ENCODE peak calls at places on chromosomes 12 and 14, in four cellular contexts. P, L, T and U are unnamed samples.

GRCh38 chr14:92880851-92881250 is 42.1 kb upstream of the CHGA start:
- DNase-seq in P (peak; percentile 69), L (no peak), T (no peak), U (no peak)

GRCh38 chr12:68559246-68559645 is 51.5 kb upstream of the RAP1B start:
- DNase-seq in P (no peak), L (no peak), T (no peak), U (no peak)

GRCh38 chr12:131831635-131832041 is 3.4 kb downstream of the MMP17 start:
- DNase-seq in P (peak; percentile 28), L (no peak), T (no peak), U (no peak)

GRCh38 chr14:22220427-22220826 is 368.6 kb downstream of the DAD1 start:
- DNase-seq in P (no peak), L (no peak), T (no peak), U (no peak)

GRCh38 chr14:95359974-95360826 is 40.5 kb upstream of the CLMN start:
- DNase-seq in P (peak; percentile 73), L (no peak), T (no peak), U (peak; percentile 90)

GRCh38 chr12:546265-546919 is 86.7 kb downstream of the B4GALNT3 start:
- DNase-seq in P (no peak), L (no peak), T (no peak), U (no peak)

GRCh38 chr14:50340945-50341344 is 28.8 kb downstream of the DMAC2L start:
- DNase-seq in P (peak; percentile 50), L (no peak), T (no peak), U (peak; percentile 37)

GRCh38 chr14:52064174-52064573 is 4.7 kb downstream of the NID2 start:
- DNase-seq in P (no peak), L (no peak), T (no peak), U (peak; percentile 82)

GRCh38 chr12:85057370-85057963 is 21.3 kb downstream of the LRRIQ1 start:
- DNase-seq in P (peak; percentile 51), L (no peak), T (peak; percentile 55), U (no peak)
- TF ChIP-seq CTCF in P (peak; percentile 86), L (no peak), T (peak; percentile 58), U (peak; percentile 72)

DNA sequence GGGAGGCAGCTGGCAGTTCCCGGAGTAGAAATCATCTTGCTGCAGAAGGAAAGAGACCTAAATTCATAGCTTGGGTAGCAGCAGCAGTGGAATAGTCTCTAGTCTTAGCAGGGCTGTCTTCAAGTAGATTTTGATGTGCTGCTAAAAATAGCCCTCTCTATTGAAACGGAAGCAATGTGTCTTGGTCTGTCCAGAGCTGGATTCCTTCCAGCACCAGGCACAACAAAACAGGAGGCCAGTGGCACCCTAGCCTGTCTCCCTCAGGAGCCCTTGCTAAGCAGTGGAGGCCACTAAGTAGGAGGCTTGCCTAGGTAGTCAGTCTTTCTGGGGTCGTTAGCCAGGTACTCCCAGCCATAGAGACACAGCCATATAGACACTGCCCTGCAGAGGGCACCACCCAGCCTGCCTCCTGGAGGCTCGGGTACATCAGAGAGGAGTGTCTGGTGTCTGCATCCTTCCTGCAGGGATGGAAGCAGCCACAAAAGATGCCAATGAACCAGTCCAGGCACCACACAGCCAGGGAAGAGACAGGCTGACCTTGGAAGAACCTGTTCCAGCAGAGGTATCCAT is 97.5 kb downstream of the CRACR2A start:
- DNase-seq in P (peak; percentile 80), L (no peak), T (no peak), U (no peak)
- TF ChIP-seq CTCF in P (peak; percentile 78), L (no peak), T (no peak), U (no peak)

GRCh38 chr12:8032242-8033152 is at the start of gene FOXJ2:
- DNase-seq in P (peak; percentile 65), L (no peak), T (peak; percentile 50), U (no peak)
- TF ChIP-seq CTCF in P (peak; percentile 47), L (no peak), T (no peak), U (no peak)

GRCh38 chr14:24311837-24312615 is 724 bp downstream of the LTB4R start:
- DNase-seq in P (no peak), L (no peak), T (no peak), U (no peak)
- TF ChIP-seq CTCF in P (no peak), L (no peak), T (no peak), U (no peak)

DNA sequence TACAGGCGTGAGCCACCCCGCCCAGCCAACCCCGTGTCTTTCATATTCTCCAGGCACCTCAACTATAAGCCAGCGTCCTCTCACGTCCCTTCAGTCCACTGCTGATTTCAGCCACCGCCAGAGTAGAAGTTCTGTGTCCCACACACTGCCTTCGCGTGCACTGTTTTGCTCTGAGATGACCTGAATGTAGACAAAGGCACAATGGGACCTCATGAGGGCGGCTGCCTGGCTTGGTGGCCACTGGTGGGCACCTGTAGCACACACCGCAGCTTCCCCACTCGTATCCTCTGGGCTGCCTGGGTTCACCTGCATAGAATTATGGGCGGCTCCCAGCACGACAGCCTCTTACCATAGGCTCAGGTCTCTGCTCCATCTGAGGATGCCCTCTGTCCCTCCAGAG is 57.2 kb downstream of the GPR68 start:
- DNase-seq in P (no peak), L (no peak), T (no peak), U (no peak)
- TF ChIP-seq CTCF in P (no peak), L (no peak), T (no peak), U (no peak)

GRCh38 chr12:53073881-53074280 is 5.3 kb downstream of the SPRYD3 start:
- DNase-seq in P (no peak), L (peak; percentile 89), T (peak; percentile 41), U (peak; percentile 91)

GRCh38 chr12:53074290-53074998 is 4.7 kb downstream of the SPRYD3 start:
- DNase-seq in P (no peak), L (peak; percentile 87), T (peak; percentile 9), U (no peak)

GRCh38 chr12:53069621-53070410 is 9.4 kb downstream of the SPRYD3 start:
- DNase-seq in P (peak; percentile 29), L (peak; percentile 92), T (peak; percentile 80), U (peak; percentile 93)

GRCh38 chr12:53070901-53071492 is 8.2 kb downstream of the SPRYD3 start:
- DNase-seq in P (peak; percentile 39), L (peak; percentile 86), T (no peak), U (no peak)

GRCh38 chr12:53071591-53072551 is 7.3 kb downstream of the SPRYD3 start:
- DNase-seq in P (peak; percentile 34), L (peak; percentile 90), T (peak; percentile 91), U (peak; percentile 96)
- TF ChIP-seq CTCF in P (peak; percentile 49), L (no peak), T (no peak), U (peak; percentile 7)